ENCODE peak calls at places on chromosomes 5 and 9, in five cellular contexts. F, N, Q, P and K are unnamed samples.

GRCh38 chr9:128634651-128635262 is 21.9 kb downstream of the DYNC2I2 start:
- DNase-seq in F (no peak), N (no peak), Q (no peak), P (no peak), K (no peak)

GRCh38 chr9:14797442-14797841 is 74.9 kb upstream of the CER1 start:
- DNase-seq in F (peak), N (no peak), Q (no peak), P (no peak), K (peak)

GRCh38 chr5:93583799-93584530 is 943 bp downstream of the NR2F1 start:
- DNase-seq in F (peak), N (peak), Q (no peak), P (no peak), K (peak)

GRCh38 chr5:173853370-173854131 is 34.6 kb upstream of the CPEB4 start:
- DNase-seq in F (no peak), N (no peak), Q (no peak), P (no peak), K (no peak)

GRCh38 chr5:98771389-98772109 is 1.9 kb upstream of the RGMB start:
- DNase-seq in F (peak), N (peak), Q (peak), P (peak), K (peak)

GRCh38 chr5:4374866-4375265 is 765.3 kb upstream of the ADAMTS16 start:
- DNase-seq in F (no peak), N (no peak), Q (no peak), P (no peak), K (no peak)

GRCh38 chr9:131178382-131178781 is 53.0 kb downstream of the NUP214 start:
- DNase-seq in F (peak), N (peak), Q (peak), P (peak), K (peak)

GRCh38 chr5:134466241-134467069 is 54.8 kb upstream of the CDKN2AIPNL start:
- DNase-seq in F (peak), N (peak), Q (peak), P (no peak), K (peak)

GRCh38 chr5:141382469-141383294 is at the start of gene PCDHGA7:
- DNase-seq in F (peak), N (no peak), Q (no peak), P (no peak), K (peak)

GRCh38 chr5:68872088-68872842 is 221.5 kb upstream of the SLC30A5 start:
- DNase-seq in F (no peak), N (no peak), Q (no peak), P (peak), K (peak)

GRCh38 chr5:134479839-134480238 is 45.6 kb upstream of the JADE2 start:
- DNase-seq in F (no peak), N (no peak), Q (no peak), P (no peak), K (no peak)

GRCh38 chr5:180820788-180821321 is 18.2 kb upstream of the MGAT1 start:
- DNase-seq in F (no peak), N (no peak), Q (no peak), P (no peak), K (no peak)

GRCh38 chr5:133257977-133258376 is 206.2 kb downstream of the HSPA4 start:
- DNase-seq in F (no peak), N (no peak), Q (no peak), P (no peak), K (no peak)

GRCh38 chr5:72015103-72015548 is 92.1 kb upstream of the MAP1B start:
- DNase-seq in F (peak), N (peak), Q (peak), P (no peak), K (peak)

GRCh38 chr9:69748304-69748703 is 11.5 kb downstream of the PTAR1 start:
- DNase-seq in F (no peak), N (no peak), Q (no peak), P (no peak), K (peak)

GRCh38 chr5:126855266-126855665 is 78.3 kb downstream of the LMNB1 start:
- DNase-seq in F (no peak), N (no peak), Q (no peak), P (no peak), K (no peak)

GRCh38 chr9:88218721-88219120 is 80.4 kb upstream of the SPATA31C2 start:
- DNase-seq in F (peak), N (no peak), Q (no peak), P (no peak), K (peak)

GRCh38 chr5:31445041-31445600 is 86.8 kb downstream of the DROSHA start:
- DNase-seq in F (no peak), N (no peak), Q (no peak), P (no peak), K (no peak)

GRCh38 chr5:14164764-14165163 is 21.6 kb downstream of the TRIO start:
- DNase-seq in F (no peak), N (no peak), Q (no peak), P (no peak), K (no peak)

GRCh38 chr9:89886281-89886700 is 281.5 kb downstream of the GADD45G start:
- DNase-seq in F (no peak), N (no peak), Q (no peak), P (no peak), K (no peak)

GRCh38 chr5:181221792-181222629 is 1.1 kb upstream of the TRIM41 start:
- DNase-seq in F (peak), N (peak), Q (peak), P (no peak), K (peak)

GRCh38 chr5:179438041-179438441 is 92.8 kb upstream of the ADAMTS2 start:
- DNase-seq in F (no peak), N (peak), Q (no peak), P (no peak), K (no peak)

GRCh38 chr9:91533382-91533781 is 109.8 kb upstream of the NFIL3 start:
- DNase-seq in F (no peak), N (no peak), Q (no peak), P (no peak), K (no peak)

GRCh38 chr5:133322743-133323142 is 270.9 kb downstream of the HSPA4 start:
- DNase-seq in F (no peak), N (no peak), Q (no peak), P (no peak), K (no peak)

GRCh38 chr9:83032065-83032625 is 30.8 kb downstream of the RASEF start:
- DNase-seq in F (no peak), N (no peak), Q (no peak), P (no peak), K (no peak)

GRCh38 chr5:71860048-71860447 is 141.0 kb downstream of the CARTPT start:
- DNase-seq in F (no peak), N (no peak), Q (no peak), P (no peak), K (no peak)

GRCh38 chr9:36218011-36218410 is 27.3 kb downstream of the CLTA start:
- DNase-seq in F (no peak), N (no peak), Q (no peak), P (no peak), K (no peak)

GRCh38 chr9:131668439-131669233 is 71.2 kb downstream of the RAPGEF1 start:
- DNase-seq in F (peak), N (no peak), Q (no peak), P (peak), K (peak)

GRCh38 chr9:117782931-117783788 is 79.0 kb downstream of the TLR4 start:
- DNase-seq in F (peak), N (peak), Q (peak), P (peak), K (peak)
- H3K4me3 ChIP-seq in F (peak), N (peak), Q (peak), P (peak), K (peak)

GRCh38 chr5:77210091-77211012 is at the start of gene PDE8B:
- DNase-seq in F (no peak), N (no peak), Q (no peak), P (no peak), K (no peak)
- H3K4me3 ChIP-seq in F (peak), N (peak), Q (peak), P (peak), K (peak)

DNA sequence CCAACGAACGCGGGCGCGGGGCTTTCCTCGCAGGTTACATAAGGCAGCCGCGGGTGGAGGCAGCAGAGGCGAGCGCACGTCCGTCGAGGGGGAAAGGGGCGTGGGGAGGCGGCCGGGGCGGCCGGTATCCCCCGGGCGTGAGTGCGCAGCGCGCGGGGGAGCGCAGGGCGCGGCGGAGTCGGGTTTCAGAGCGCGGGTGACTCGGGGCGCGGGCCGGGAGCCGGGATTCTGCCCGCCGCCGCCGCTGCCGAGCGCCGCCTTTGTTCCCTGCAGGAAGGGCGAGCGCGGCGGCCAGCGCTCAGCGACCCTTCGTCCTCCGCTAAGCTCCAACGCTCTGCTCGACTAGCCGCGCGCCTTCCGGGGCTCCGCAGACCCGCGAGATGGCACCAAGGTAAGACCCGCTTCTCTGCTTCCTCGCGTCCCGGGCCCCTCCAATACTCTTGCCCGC is at the start of gene COL15A1:
- DNase-seq in F (peak), N (no peak), Q (no peak), P (no peak), K (peak)
- H3K4me3 ChIP-seq in F (peak), N (peak), Q (peak), P (peak), K (peak)

GRCh38 chr9:97382099-97382718 is 29.7 kb upstream of the TDRD7 start:
- DNase-seq in F (no peak), N (no peak), Q (no peak), P (no peak), K (no peak)
- H3K4me3 ChIP-seq in F (no peak), N (no peak), Q (no peak), P (no peak), K (no peak)